ENCODE peak calls at places on chromosomes 6 and 20, in eight cellular contexts. Y, E, N, A, K, C, H and W are unnamed samples.

GRCh38 chr6:388202-388903 is 3.2 kb upstream of the IRF4 start:
- DNase-seq in C (no peak), N (no peak), H (no peak), Y (no peak), E (no peak), K (peak), A (no peak), W (no peak)

GRCh38 chr6:166351715-166352285 is 9.5 kb upstream of the SFT2D1 start:
- DNase-seq in A (no peak), N (no peak), H (peak), C (peak), E (no peak), Y (no peak), K (no peak), W (peak)

GRCh38 chr6:158926429-158926828 is 73.6 kb downstream of the RSPH3 start:
- DNase-seq in H (no peak), C (no peak), N (no peak), E (peak), Y (no peak), A (no peak), K (peak), W (no peak)

GRCh38 chr20:40090236-40090635 is 598.8 kb downstream of the MAFB start:
- DNase-seq in E (no peak), N (no peak), C (no peak), K (peak), Y (no peak), A (no peak), H (no peak), W (no peak)

GRCh38 chr6:110877154-110877564 is 2.6 kb downstream of the AMD1 start:
- DNase-seq in K (no peak), A (no peak), H (no peak), N (no peak), E (no peak), Y (no peak), C (no peak), W (no peak)

GRCh38 chr20:44019638-44020335 is 105.1 kb downstream of the TOX2 start:
- DNase-seq in N (no peak), E (peak), K (peak), H (no peak), C (no peak), A (peak), Y (no peak), W (peak)

GRCh38 chr6:43977404-43978111 is 149.7 kb downstream of the MRPL14 start:
- DNase-seq in A (no peak), K (no peak), E (no peak), C (no peak), Y (no peak), N (no peak), H (peak), W (peak)

GRCh38 chr20:51972031-51972430 is 169.7 kb upstream of the SALL4 start:
- DNase-seq in C (no peak), H (no peak), N (no peak), Y (no peak), K (no peak), E (no peak), A (no peak), W (no peak)

GRCh38 chr6:147699637-147700036 is 191.1 kb downstream of the SAMD5 start:
- DNase-seq in E (peak), K (peak), A (no peak), N (no peak), Y (no peak), H (no peak), C (no peak), W (no peak)